ENCODE peak calls at places on chromosomes 12 and 14, in ten cellular contexts. One of them, this sample, is unnamed.

GRCh38 chr14:93906341-93907329 is 20.5 kb upstream of the FAM181A start:
- DNase-seq in transverse colon: peak; percentile 56
- DNase-seq in prostate gland: peak; percentile 61
- DNase-seq in breast epithelium: no peak
- DNase-seq in suprapubic skin: no peak
- DNase-seq in endothelial cell of umbilical vein: no peak
- DNase-seq in H1: peak; percentile 87
- DNase-seq in HCT116: peak; percentile 63
- DNase-seq in stomach: peak; percentile 82
- DNase-seq in HepG2: peak; percentile 59
- DNase-seq in this sample: peak; percentile 77

GRCh38 chr14:76514599-76514998 is 138.7 kb downstream of the ESRRB start:
- DNase-seq in H1: no peak
- DNase-seq in suprapubic skin: no peak
- DNase-seq in prostate gland: no peak
- DNase-seq in HepG2: peak; percentile 58
- DNase-seq in breast epithelium: no peak
- DNase-seq in stomach: no peak
- DNase-seq in transverse colon: no peak
- DNase-seq in HCT116: peak; percentile 48
- DNase-seq in endothelial cell of umbilical vein: peak; percentile 16
- DNase-seq in this sample: peak; percentile 32

GRCh38 chr12:18066666-18067065 is 23.3 kb downstream of the RERGL start:
- DNase-seq in suprapubic skin: no peak
- DNase-seq in breast epithelium: no peak
- DNase-seq in prostate gland: no peak
- DNase-seq in stomach: no peak
- DNase-seq in transverse colon: no peak
- DNase-seq in H1: no peak
- DNase-seq in HepG2: no peak
- DNase-seq in HCT116: no peak
- DNase-seq in endothelial cell of umbilical vein: no peak
- DNase-seq in this sample: no peak

GRCh38 chr14:97120204-97121120 is 323.3 kb downstream of the VRK1 start:
- DNase-seq in H1: no peak
- DNase-seq in suprapubic skin: no peak
- DNase-seq in breast epithelium: no peak
- DNase-seq in stomach: no peak
- DNase-seq in HepG2: no peak
- DNase-seq in transverse colon: no peak
- DNase-seq in prostate gland: no peak
- DNase-seq in HCT116: no peak
- DNase-seq in endothelial cell of umbilical vein: no peak
- DNase-seq in this sample: no peak

GRCh38 chr12:76143343-76144252 is 59.1 kb upstream of the NAP1L1 start:
- DNase-seq in transverse colon: peak; percentile 12
- DNase-seq in HepG2: no peak
- DNase-seq in stomach: no peak
- DNase-seq in prostate gland: no peak
- DNase-seq in endothelial cell of umbilical vein: no peak
- DNase-seq in HCT116: no peak
- DNase-seq in breast epithelium: no peak
- DNase-seq in H1: no peak
- DNase-seq in suprapubic skin: no peak
- DNase-seq in this sample: peak; percentile 25

GRCh38 chr14:99575043-99576023 is 28.7 kb downstream of the CCDC85C start:
- DNase-seq in H1: no peak
- DNase-seq in endothelial cell of umbilical vein: no peak
- DNase-seq in prostate gland: peak; percentile 69
- DNase-seq in suprapubic skin: no peak
- DNase-seq in HepG2: peak; percentile 52
- DNase-seq in breast epithelium: peak; percentile 74
- DNase-seq in HCT116: no peak
- DNase-seq in stomach: peak; percentile 90
- DNase-seq in transverse colon: peak; percentile 91
- DNase-seq in this sample: no peak

GRCh38 chr14:64721391-64721791 is 17.2 kb downstream of the PLEKHG3 start:
- DNase-seq in stomach: peak; percentile 62
- DNase-seq in breast epithelium: peak; percentile 58
- DNase-seq in HepG2: no peak
- DNase-seq in endothelial cell of umbilical vein: peak; percentile 27
- DNase-seq in transverse colon: peak; percentile 64
- DNase-seq in HCT116: no peak
- DNase-seq in H1: no peak
- DNase-seq in suprapubic skin: no peak
- DNase-seq in prostate gland: no peak
- DNase-seq in this sample: no peak

GRCh38 chr12:28242888-28243633 is 52.8 kb downstream of the CCDC91 start:
- DNase-seq in HCT116: no peak
- DNase-seq in transverse colon: no peak
- DNase-seq in H1: no peak
- DNase-seq in suprapubic skin: no peak
- DNase-seq in prostate gland: no peak
- DNase-seq in HepG2: no peak
- DNase-seq in endothelial cell of umbilical vein: peak; percentile 47
- DNase-seq in breast epithelium: no peak
- DNase-seq in stomach: peak; percentile 35
- DNase-seq in this sample: no peak

GRCh38 chr14:82045339-82045738 is 511.7 kb upstream of the SEL1L start:
- DNase-seq in transverse colon: no peak
- DNase-seq in suprapubic skin: no peak
- DNase-seq in stomach: no peak
- DNase-seq in HCT116: no peak
- DNase-seq in endothelial cell of umbilical vein: no peak
- DNase-seq in breast epithelium: no peak
- DNase-seq in prostate gland: no peak
- DNase-seq in HepG2: no peak
- DNase-seq in H1: no peak
- DNase-seq in this sample: no peak

DNA sequence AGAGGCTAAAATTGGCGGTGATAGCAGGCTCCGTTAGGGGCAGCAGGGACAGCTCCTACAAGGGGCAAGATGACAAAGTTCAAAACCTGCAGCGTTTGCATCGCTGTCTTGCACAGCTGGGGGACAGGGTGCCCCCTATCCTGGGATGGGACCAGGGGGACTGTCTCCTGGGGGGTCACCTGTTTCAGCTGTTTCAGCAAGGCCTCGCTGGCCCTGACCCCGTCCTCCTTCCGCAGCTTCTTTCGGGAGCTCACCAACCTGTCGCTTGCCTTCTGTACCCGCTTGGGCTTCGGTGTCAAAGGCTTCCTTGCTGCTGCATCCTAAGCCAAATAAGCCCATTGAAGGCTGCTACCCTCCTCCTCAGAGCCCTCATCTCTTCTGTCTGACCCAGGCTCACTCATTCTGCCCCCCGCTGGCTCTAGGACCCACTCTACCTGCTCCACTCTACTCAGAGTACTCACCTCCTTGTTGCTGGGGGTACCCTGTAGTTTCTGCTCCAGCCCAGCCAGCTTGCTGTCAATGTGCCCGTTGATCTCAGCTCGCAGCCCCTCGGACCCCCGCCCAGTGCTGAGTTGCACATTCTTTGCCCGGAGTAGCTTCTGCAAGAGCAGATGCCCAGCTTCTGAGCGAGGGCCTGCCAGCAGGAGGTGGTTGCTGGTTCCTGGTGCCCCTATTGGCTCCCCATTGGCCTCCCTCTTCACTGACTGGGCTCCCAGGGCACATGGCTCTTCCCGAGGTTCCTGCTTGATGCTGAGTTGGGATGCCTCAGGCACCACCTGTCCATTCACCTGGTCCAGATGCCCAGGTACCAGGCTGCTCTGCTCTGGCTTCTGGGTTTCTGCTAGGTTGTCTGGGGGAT is 12.4 kb upstream of the PRKAG1 start:
- DNase-seq in H1: no peak
- DNase-seq in HCT116: no peak
- DNase-seq in HepG2: no peak
- DNase-seq in endothelial cell of umbilical vein: no peak
- DNase-seq in stomach: no peak
- DNase-seq in breast epithelium: no peak
- DNase-seq in prostate gland: no peak
- DNase-seq in suprapubic skin: peak; percentile 56
- DNase-seq in transverse colon: no peak
- DNase-seq in this sample: peak; percentile 20
- TF ChIP-seq POLR2A in H1: no peak
- TF ChIP-seq POLR2A in HCT116: no peak
- TF ChIP-seq POLR2A in HepG2: peak; percentile 13
- TF ChIP-seq POLR2A in endothelial cell of umbilical vein: no peak
- TF ChIP-seq POLR2A in stomach: no peak
- TF ChIP-seq POLR2A in breast epithelium: no peak
- TF ChIP-seq POLR2A in prostate gland: no peak
- TF ChIP-seq POLR2A in suprapubic skin: no peak
- TF ChIP-seq POLR2A in transverse colon: no peak
- TF ChIP-seq POLR2A in this sample: no peak

GRCh38 chr14:104794099-104794498 is 1.4 kb downstream of the AKT1 start:
- DNase-seq in HepG2: peak; percentile 57
- DNase-seq in transverse colon: peak; percentile 68
- DNase-seq in stomach: peak; percentile 52
- DNase-seq in HCT116: no peak
- DNase-seq in suprapubic skin: no peak
- DNase-seq in H1: peak; percentile 92
- DNase-seq in endothelial cell of umbilical vein: peak; percentile 57
- DNase-seq in breast epithelium: no peak
- DNase-seq in prostate gland: no peak
- DNase-seq in this sample: peak; percentile 76
- TF ChIP-seq POLR2AphosphoS5 in HepG2: peak; percentile 17
- TF ChIP-seq POLR2AphosphoS5 in transverse colon: no peak
- TF ChIP-seq POLR2AphosphoS5 in stomach: no peak
- TF ChIP-seq POLR2AphosphoS5 in HCT116: peak; percentile 28
- TF ChIP-seq POLR2AphosphoS5 in suprapubic skin: no peak
- TF ChIP-seq POLR2AphosphoS5 in H1: no peak
- TF ChIP-seq POLR2AphosphoS5 in endothelial cell of umbilical vein: no peak
- TF ChIP-seq POLR2AphosphoS5 in breast epithelium: no peak
- TF ChIP-seq POLR2AphosphoS5 in prostate gland: no peak
- TF ChIP-seq POLR2AphosphoS5 in this sample: no peak

DNA sequence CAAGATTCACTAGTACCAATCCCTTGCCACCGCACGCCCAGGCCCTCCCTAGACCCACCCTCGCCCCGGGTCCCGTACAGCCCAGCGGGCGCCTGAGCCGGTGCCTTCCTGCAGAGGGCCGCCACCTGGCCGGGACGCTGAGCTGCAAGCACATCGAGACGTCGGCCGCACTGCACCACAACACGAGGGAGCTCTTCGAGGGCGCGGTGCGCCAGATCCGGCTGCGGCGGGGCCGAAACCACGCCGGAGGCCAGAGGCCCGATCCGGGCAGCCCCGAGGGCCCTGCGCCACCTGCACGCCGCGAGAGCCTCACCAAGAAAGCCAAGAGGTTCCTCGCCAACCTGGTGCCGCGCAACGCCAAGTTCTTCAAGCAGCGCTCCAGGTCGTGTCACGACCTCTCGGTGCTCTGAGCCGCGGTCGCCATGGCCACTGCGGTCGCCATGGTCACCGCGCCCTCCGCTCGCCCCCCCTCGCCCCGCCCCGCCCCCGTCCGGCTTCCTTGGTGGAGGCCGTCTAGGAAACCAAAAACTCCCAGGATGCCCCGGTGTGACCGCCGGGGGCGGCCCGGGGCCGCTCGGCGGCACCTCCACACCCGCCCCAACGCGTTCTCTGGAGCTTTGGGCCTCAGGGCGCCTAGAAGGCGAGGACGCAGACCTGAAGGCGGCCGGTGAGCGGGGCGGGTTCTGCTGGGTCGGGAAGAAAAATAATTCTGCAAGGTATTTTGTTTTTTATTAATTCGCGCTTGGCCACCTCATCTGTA is 3.7 kb downstream of the REM2 start:
- DNase-seq in endothelial cell of umbilical vein: peak; percentile 24
- DNase-seq in HCT116: peak; percentile 49
- DNase-seq in breast epithelium: peak; percentile 73
- DNase-seq in prostate gland: peak; percentile 64
- DNase-seq in stomach: peak; percentile 85
- DNase-seq in transverse colon: peak; percentile 87
- DNase-seq in H1: peak; percentile 87
- DNase-seq in suprapubic skin: peak; percentile 88
- DNase-seq in HepG2: no peak
- DNase-seq in this sample: peak; percentile 74
- TF ChIP-seq POLR2A in endothelial cell of umbilical vein: no peak
- TF ChIP-seq POLR2A in HCT116: peak; percentile 66
- TF ChIP-seq POLR2A in breast epithelium: peak; percentile 25
- TF ChIP-seq POLR2A in prostate gland: peak; percentile 47
- TF ChIP-seq POLR2A in stomach: no peak
- TF ChIP-seq POLR2A in transverse colon: peak; percentile 60
- TF ChIP-seq POLR2A in H1: no peak
- TF ChIP-seq POLR2A in suprapubic skin: no peak
- TF ChIP-seq POLR2A in HepG2: no peak
- TF ChIP-seq POLR2A in this sample: no peak

GRCh38 chr12:56863789-56864188 is 70.4 kb downstream of the SDR9C7 start:
- DNase-seq in prostate gland: no peak
- DNase-seq in HepG2: no peak
- DNase-seq in endothelial cell of umbilical vein: no peak
- DNase-seq in transverse colon: no peak
- DNase-seq in breast epithelium: no peak
- DNase-seq in suprapubic skin: no peak
- DNase-seq in stomach: no peak
- DNase-seq in HCT116: no peak
- DNase-seq in H1: no peak
- DNase-seq in this sample: no peak

GRCh38 chr12:56866493-56866892 is 67.7 kb downstream of the SDR9C7 start:
- DNase-seq in suprapubic skin: no peak
- DNase-seq in HepG2: no peak
- DNase-seq in endothelial cell of umbilical vein: no peak
- DNase-seq in breast epithelium: no peak
- DNase-seq in stomach: no peak
- DNase-seq in H1: no peak
- DNase-seq in prostate gland: no peak
- DNase-seq in transverse colon: no peak
- DNase-seq in HCT116: no peak
- DNase-seq in this sample: no peak

GRCh38 chr12:56862264-56862663 is 71.9 kb downstream of the SDR9C7 start:
- DNase-seq in endothelial cell of umbilical vein: no peak
- DNase-seq in stomach: no peak
- DNase-seq in H1: no peak
- DNase-seq in transverse colon: no peak
- DNase-seq in breast epithelium: no peak
- DNase-seq in HCT116: no peak
- DNase-seq in suprapubic skin: no peak
- DNase-seq in HepG2: no peak
- DNase-seq in prostate gland: no peak
- DNase-seq in this sample: no peak

GRCh38 chr12:56867216-56867615 is 67.0 kb downstream of the SDR9C7 start:
- DNase-seq in breast epithelium: no peak
- DNase-seq in suprapubic skin: no peak
- DNase-seq in H1: no peak
- DNase-seq in HCT116: no peak
- DNase-seq in transverse colon: no peak
- DNase-seq in prostate gland: no peak
- DNase-seq in stomach: no peak
- DNase-seq in endothelial cell of umbilical vein: no peak
- DNase-seq in HepG2: no peak
- DNase-seq in this sample: no peak

DNA sequence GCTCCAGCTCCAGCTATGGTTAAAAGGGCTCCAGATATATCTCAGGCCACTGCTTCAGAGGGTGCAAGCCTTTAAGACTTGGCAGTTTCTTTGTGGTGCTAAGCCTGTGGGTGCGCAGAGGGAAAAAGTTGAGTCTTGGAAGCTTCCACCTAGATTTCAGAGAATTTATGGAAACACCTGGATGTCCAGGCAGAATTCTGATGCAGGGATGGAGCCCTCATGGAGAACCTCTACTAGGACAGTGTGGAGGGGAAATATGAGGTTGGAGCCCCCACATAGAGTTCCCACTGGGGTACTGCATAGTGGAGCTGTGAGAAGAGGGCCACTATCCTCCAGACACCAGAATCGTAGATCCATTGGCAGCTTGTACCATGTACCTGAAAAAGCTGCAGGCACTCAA is 69.9 kb downstream of the SDR9C7 start:
- DNase-seq in HCT116: no peak
- DNase-seq in breast epithelium: no peak
- DNase-seq in H1: no peak
- DNase-seq in stomach: no peak
- DNase-seq in endothelial cell of umbilical vein: no peak
- DNase-seq in transverse colon: no peak
- DNase-seq in prostate gland: no peak
- DNase-seq in HepG2: no peak
- DNase-seq in suprapubic skin: no peak
- DNase-seq in this sample: no peak
- TF ChIP-seq POLR2AphosphoS5 in HCT116: no peak
- TF ChIP-seq POLR2AphosphoS5 in breast epithelium: no peak
- TF ChIP-seq POLR2AphosphoS5 in H1: no peak
- TF ChIP-seq POLR2AphosphoS5 in stomach: no peak
- TF ChIP-seq POLR2AphosphoS5 in endothelial cell of umbilical vein: no peak
- TF ChIP-seq POLR2AphosphoS5 in transverse colon: no peak
- TF ChIP-seq POLR2AphosphoS5 in prostate gland: no peak
- TF ChIP-seq POLR2AphosphoS5 in HepG2: no peak
- TF ChIP-seq POLR2AphosphoS5 in suprapubic skin: no peak
- TF ChIP-seq POLR2AphosphoS5 in this sample: no peak

This sample was measured in GM12891.